ENCODE peak calls at places on chromosomes 7 and 10, in seven cellular contexts. G is HCT116, V is HepG2, I is K562, J is GM12878, W is SK-N-SH, E is H1. H is an unnamed sample.

GRCh38 chr7:17434841-17435692 is 136.6 kb downstream of the AHR start:
- DNase-seq in V (no peak), W (no peak), G (no peak), J (no peak), I (no peak), E (no peak), H (no peak)

GRCh38 chr10:70331486-70332268 is 47.9 kb upstream of the NPFFR1 start:
- DNase-seq in V (peak; percentile 84), J (peak; percentile 72), E (no peak), G (peak; percentile 96), I (peak; percentile 84), W (peak; percentile 79), H (no peak)

GRCh38 chr10:27506280-27506679 is 2.2 kb downstream of the RAB18 start:
- DNase-seq in I (no peak), G (no peak), J (no peak), W (no peak), E (no peak), V (no peak), H (no peak)

GRCh38 chr7:48904975-48905374 is 19.4 kb upstream of the CDC14C start:
- DNase-seq in I (no peak), E (no peak), J (no peak), V (peak; percentile 15), G (no peak), W (no peak), H (no peak)

GRCh38 chr10:15211464-15211979 is 43.0 kb upstream of the NMT2 start:
- DNase-seq in J (no peak), V (no peak), I (no peak), E (no peak), W (no peak), G (peak; percentile 60), H (no peak)

GRCh38 chr10:122703483-122704448 is 4.1 kb upstream of the C10orf120 start:
- DNase-seq in G (peak; percentile 47), W (peak; percentile 79), E (peak; percentile 46), J (no peak), I (peak; percentile 68), V (peak; percentile 41), H (peak; percentile 51)

GRCh38 chr7:30698481-30698880 is 16.2 kb upstream of the CRHR2 start:
- DNase-seq in J (no peak), E (no peak), G (no peak), V (no peak), I (no peak), W (no peak), H (no peak)

GRCh38 chr10:47245731-47246350 is 54.2 kb upstream of the GDF10 start:
- DNase-seq in E (no peak), G (no peak), I (no peak), J (no peak), V (no peak), W (no peak), H (no peak)

GRCh38 chr10:106557053-106557452 is 607.5 kb downstream of the SORCS1 start:
- DNase-seq in G (no peak), E (no peak), W (no peak), V (no peak), J (no peak), I (no peak), H (no peak)

GRCh38 chr10:95655571-95656290 is 780 bp downstream of the ALDH18A1 start:
- DNase-seq in W (peak; percentile 17), J (peak; percentile 15), E (no peak), V (peak; percentile 16), G (no peak), I (peak; percentile 12), H (peak; percentile 12)

GRCh38 chr10:70664702-70665195 is 7.6 kb upstream of the ADAMTS14 start:
- DNase-seq in V (peak; percentile 21), E (no peak), G (no peak), W (peak; percentile 78), J (no peak), I (peak; percentile 65), H (no peak)

GRCh38 chr7:19508124-19508523 is 200.7 kb downstream of the POLR1F start:
- DNase-seq in W (no peak), G (no peak), I (no peak), J (no peak), E (no peak), V (no peak), H (no peak)

GRCh38 chr7:20383351-20383750 is 52.7 kb downstream of the ITGB8 start:
- DNase-seq in W (no peak), I (no peak), V (no peak), G (no peak), J (no peak), E (no peak), H (no peak)

GRCh38 chr10:73648975-73649829 is 6.6 kb downstream of the SYNPO2L start:
- DNase-seq in E (no peak), V (peak; percentile 41), J (no peak), G (no peak), W (no peak), I (peak; percentile 94), H (no peak)

GRCh38 chr7:1422512-1423265 is 36.6 kb downstream of the MICALL2 start:
- DNase-seq in J (no peak), G (no peak), E (no peak), W (peak; percentile 69), I (peak; percentile 60), V (no peak), H (no peak)

GRCh38 chr10:44339218-44339617 is 45.7 kb downstream of the CXCL12 start:
- DNase-seq in J (no peak), G (no peak), I (no peak), V (no peak), W (no peak), E (no peak), H (peak; percentile 18)

GRCh38 chr10:120017731-120018130 is 125.2 kb downstream of the SEC23IP start:
- DNase-seq in J (no peak), E (no peak), V (no peak), W (no peak), I (no peak), G (no peak), H (no peak)

GRCh38 chr10:42872865-42873435 is 90.4 kb downstream of the BMS1 start:
- DNase-seq in J (no peak), W (no peak), I (no peak), E (no peak), G (no peak), V (no peak), H (no peak)

GRCh38 chr10:5876181-5876768 is 13.4 kb downstream of the ANKRD16 start:
- DNase-seq in E (no peak), W (peak; percentile 71), J (no peak), G (no peak), V (no peak), I (no peak), H (peak; percentile 29)

GRCh38 chr10:71805776-71806705 is 32.7 kb upstream of the VSIR start:
- DNase-seq in J (no peak), G (peak; percentile 10), V (no peak), I (peak; percentile 99), E (no peak), W (peak; percentile 51), H (no peak)

GRCh38 chr7:42208586-42208985 is 28.4 kb downstream of the GLI3 start:
- DNase-seq in J (no peak), G (no peak), E (no peak), I (no peak), V (no peak), W (no peak), H (no peak)

GRCh38 chr10:59805043-59805442 is 51.8 kb upstream of the MRLN start:
- DNase-seq in E (peak; percentile 29), I (peak; percentile 43), J (no peak), V (peak; percentile 13), G (no peak), W (peak; percentile 23), H (peak; percentile 62)
- TF ChIP-seq JUND in E (no peak), I (no peak), J (no peak), V (no peak), G (no peak), W (no peak), H (no peak)

DNA sequence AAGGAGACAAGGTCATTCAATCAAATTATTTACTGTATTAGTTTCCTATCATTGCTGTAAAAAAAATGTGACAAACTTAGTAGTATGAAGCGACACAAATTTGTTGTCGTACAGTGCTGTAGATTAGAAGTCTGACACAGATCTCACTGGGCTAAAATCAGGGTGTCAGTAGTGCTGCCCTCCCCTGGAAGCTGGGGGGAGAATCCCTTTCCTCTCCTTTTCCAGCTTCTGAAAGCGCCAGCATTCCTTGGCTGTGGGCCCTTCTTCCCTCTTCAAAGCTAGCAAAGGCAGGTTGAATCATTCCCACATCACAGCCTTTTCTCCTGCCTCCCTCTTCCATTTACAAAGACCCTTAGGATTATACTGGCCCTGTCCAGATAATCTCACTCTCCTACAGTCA is 28.0 kb downstream of the VPS41 start:
- DNase-seq in W (no peak), G (no peak), J (no peak), V (no peak), E (no peak), I (no peak), H (no peak)
- TF ChIP-seq JUND in W (no peak), G (no peak), J (no peak), V (no peak), E (no peak), I (no peak), H (no peak)

DNA sequence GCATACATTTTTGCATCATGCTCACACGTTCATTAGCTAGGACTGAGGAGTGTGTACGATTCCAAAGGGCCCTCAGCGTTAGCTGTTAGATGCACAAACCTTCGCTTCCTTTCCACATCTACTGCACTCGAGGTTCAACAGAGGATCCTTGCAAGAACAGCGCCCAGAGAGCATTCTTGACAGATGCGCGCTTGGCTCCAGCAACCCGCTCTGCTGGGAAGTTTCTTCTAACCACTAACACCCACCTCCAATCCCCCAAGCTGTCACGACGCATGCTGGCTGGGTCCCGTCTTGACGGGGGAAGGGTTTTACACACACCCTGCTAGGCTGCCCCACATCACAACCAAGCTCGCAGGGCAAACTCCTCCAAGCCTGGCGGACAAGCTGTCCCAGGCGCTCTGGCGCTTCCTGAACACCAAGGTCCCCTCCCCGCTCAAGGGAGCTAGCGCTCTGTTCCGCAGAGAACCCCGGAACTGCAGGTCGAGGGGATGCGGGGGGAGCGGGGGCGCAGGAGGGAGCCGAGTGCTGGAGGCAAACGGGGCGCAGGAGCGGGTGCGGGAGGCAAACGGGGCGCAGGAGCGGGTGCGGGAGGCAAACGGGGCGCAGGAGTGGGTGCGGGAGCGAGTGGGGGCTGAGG is 653 bp upstream of the ADRB1 start:
- DNase-seq in E (no peak), W (peak; percentile 47), G (peak; percentile 15), V (no peak), I (no peak), J (no peak), H (peak; percentile 43)
- TF ChIP-seq JUND in E (no peak), W (no peak), G (no peak), V (no peak), I (no peak), J (no peak), H (no peak)

DNA sequence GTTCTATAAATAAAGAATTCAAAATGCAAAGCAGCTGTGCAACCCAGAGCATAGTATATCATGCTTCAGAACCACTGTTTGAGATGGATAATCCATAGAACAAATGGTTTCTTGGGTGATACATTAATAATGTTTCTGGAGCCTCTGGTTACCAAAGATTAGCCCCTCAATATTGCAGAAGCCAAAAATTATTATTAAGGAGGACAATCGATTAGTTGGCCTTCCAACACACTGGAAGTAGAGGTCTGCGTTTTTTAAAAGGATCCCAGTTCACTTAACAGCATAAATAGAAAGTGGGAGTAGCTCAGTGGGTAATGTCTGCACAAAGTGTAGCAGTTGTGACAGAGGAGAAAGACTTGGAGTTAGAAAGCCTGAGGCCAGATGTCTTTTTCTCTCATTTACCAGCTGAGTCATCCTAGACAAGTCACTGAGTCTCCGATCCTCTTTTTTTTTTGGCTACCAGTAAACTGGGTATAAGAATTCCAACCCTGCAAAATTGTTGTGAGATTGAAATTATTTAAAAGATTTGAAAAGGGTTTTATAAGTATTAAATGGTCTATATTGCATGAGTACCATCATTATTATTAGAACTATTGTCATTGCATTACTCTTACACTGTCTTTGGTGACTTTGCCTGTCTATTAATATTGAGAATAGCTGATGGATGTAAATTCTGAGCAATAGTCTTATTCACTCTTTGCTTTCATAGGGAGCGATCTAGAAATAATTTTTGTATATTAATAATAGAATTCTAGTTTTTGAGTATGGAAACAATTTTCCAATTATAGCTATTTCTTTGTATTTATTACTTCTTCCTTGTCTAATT is 73.8 kb downstream of the ARID5B start:
- DNase-seq in W (no peak), V (no peak), I (no peak), J (no peak), G (no peak), E (no peak), H (no peak)
- TF ChIP-seq JUND in W (peak; percentile 55), V (no peak), I (peak; percentile 19), J (no peak), G (no peak), E (no peak), H (no peak)